ENCODE peak calls at places on chromosomes 5 and 9, in four cellular contexts. One of them, this sample, is unnamed.

GRCh38 chr5:159645194-159645846 is 271.0 kb upstream of the ADRA1B start:
- DNase-seq in kidney tubule cell: no peak
- DNase-seq in fibroblast of the conjunctiva: no peak
- DNase-seq in left lung: no peak
- DNase-seq in this sample: no peak

GRCh38 chr5:72296251-72296650 is 23.8 kb downstream of the MRPS27 start:
- DNase-seq in fibroblast of the conjunctiva: no peak
- DNase-seq in left lung: no peak
- DNase-seq in kidney tubule cell: no peak
- DNase-seq in this sample: no peak

GRCh38 chr9:127104465-127105311 is 17.7 kb downstream of the ANGPTL2 start:
- DNase-seq in kidney tubule cell: no peak
- DNase-seq in left lung: no peak
- DNase-seq in fibroblast of the conjunctiva: no peak
- DNase-seq in this sample: no peak

GRCh38 chr5:133683646-133684290 is 71.4 kb upstream of the FSTL4 start:
- DNase-seq in left lung: no peak
- DNase-seq in kidney tubule cell: no peak
- DNase-seq in fibroblast of the conjunctiva: no peak
- DNase-seq in this sample: no peak

GRCh38 chr5:138503487-138504270 is 38.4 kb downstream of the EGR1 start:
- DNase-seq in fibroblast of the conjunctiva: peak; percentile 57
- DNase-seq in left lung: no peak
- DNase-seq in kidney tubule cell: peak; percentile 69
- DNase-seq in this sample: peak; percentile 52

GRCh38 chr5:172932313-172933017 is 26.8 kb upstream of the RPL26L1 start:
- DNase-seq in fibroblast of the conjunctiva: no peak
- DNase-seq in left lung: peak; percentile 96
- DNase-seq in kidney tubule cell: peak; percentile 84
- DNase-seq in this sample: no peak

GRCh38 chr9:126587187-126588185 is 26.2 kb upstream of the LMX1B start:
- DNase-seq in fibroblast of the conjunctiva: no peak
- DNase-seq in kidney tubule cell: no peak
- DNase-seq in left lung: no peak
- DNase-seq in this sample: peak; percentile 85

GRCh38 chr9:22111871-22112247 is 102.8 kb upstream of the CDKN2B start:
- DNase-seq in fibroblast of the conjunctiva: peak; percentile 26
- DNase-seq in kidney tubule cell: peak; percentile 71
- DNase-seq in left lung: no peak
- DNase-seq in this sample: no peak

GRCh38 chr9:80995759-80996158 is 693.6 kb downstream of the TLE1 start:
- DNase-seq in left lung: no peak
- DNase-seq in kidney tubule cell: peak; percentile 53
- DNase-seq in fibroblast of the conjunctiva: no peak
- DNase-seq in this sample: no peak

GRCh38 chr5:76483433-76483832 is 80.3 kb downstream of the IQGAP2 start:
- DNase-seq in fibroblast of the conjunctiva: no peak
- DNase-seq in left lung: no peak
- DNase-seq in kidney tubule cell: no peak
- DNase-seq in this sample: no peak

GRCh38 chr9:88775559-88775958 is 215.7 kb upstream of the S1PR3 start:
- DNase-seq in left lung: no peak
- DNase-seq in fibroblast of the conjunctiva: no peak
- DNase-seq in kidney tubule cell: no peak
- DNase-seq in this sample: no peak

GRCh38 chr9:81480828-81481604 is 208.3 kb downstream of the TLE1 start:
- DNase-seq in left lung: no peak
- DNase-seq in fibroblast of the conjunctiva: no peak
- DNase-seq in kidney tubule cell: no peak
- DNase-seq in this sample: no peak

GRCh38 chr9:125556046-125556445 is 151.0 kb downstream of the MAPKAP1 start:
- DNase-seq in kidney tubule cell: peak; percentile 75
- DNase-seq in fibroblast of the conjunctiva: no peak
- DNase-seq in left lung: no peak
- DNase-seq in this sample: no peak

GRCh38 chr5:16970826-16971225 is 34.7 kb upstream of the MYO10 start:
- DNase-seq in left lung: no peak
- DNase-seq in fibroblast of the conjunctiva: no peak
- DNase-seq in kidney tubule cell: peak; percentile 50
- DNase-seq in this sample: no peak

GRCh38 chr5:73967347-73967746 is 341.4 kb downstream of the ARHGEF28 start:
- DNase-seq in kidney tubule cell: peak; percentile 52
- DNase-seq in left lung: no peak
- DNase-seq in fibroblast of the conjunctiva: no peak
- DNase-seq in this sample: peak; percentile 35

GRCh38 chr9:18623201-18623600 is 149.2 kb downstream of the ADAMTSL1 start:
- DNase-seq in kidney tubule cell: no peak
- DNase-seq in fibroblast of the conjunctiva: peak; percentile 29
- DNase-seq in left lung: no peak
- DNase-seq in this sample: no peak

GRCh38 chr5:93054424-93055165 is 526.4 kb downstream of the NR2F1-AS1 start:
- DNase-seq in kidney tubule cell: no peak
- DNase-seq in fibroblast of the conjunctiva: peak; percentile 42
- DNase-seq in left lung: no peak
- DNase-seq in this sample: no peak

GRCh38 chr9:137148242-137148641 is 9.3 kb downstream of the GRIN1 start:
- DNase-seq in fibroblast of the conjunctiva: no peak
- DNase-seq in kidney tubule cell: no peak
- DNase-seq in left lung: peak; percentile 54
- DNase-seq in this sample: no peak

GRCh38 chr9:17528859-17529258 is 50.0 kb upstream of the SH3GL2 start:
- DNase-seq in left lung: no peak
- DNase-seq in fibroblast of the conjunctiva: peak; percentile 3
- DNase-seq in kidney tubule cell: peak; percentile 24
- DNase-seq in this sample: no peak

GRCh38 chr5:72888595-72888994 is 67.2 kb upstream of the FCHO2 start:
- DNase-seq in fibroblast of the conjunctiva: no peak
- DNase-seq in kidney tubule cell: no peak
- DNase-seq in left lung: no peak
- DNase-seq in this sample: no peak

This sample was measured in putamen.